ENCODE peak calls at places on chromosome 18, in seven cellular contexts. One of them, this sample, is unnamed.

GRCh38 chr18:25896178-25896780 is 194.1 kb downstream of the SS18 start:
- DNase-seq in BJ: no peak
- DNase-seq in lower leg skin: no peak
- DNase-seq in H9: no peak
- DNase-seq in B cell: peak; percentile 37
- DNase-seq in epithelial cell of esophagus: peak; percentile 51
- DNase-seq in AG09319: peak; percentile 31
- DNase-seq in this sample: peak; percentile 42

GRCh38 chr18:23575309-23575651 is 11.0 kb downstream of the NPC1 start:
- DNase-seq in BJ: no peak
- DNase-seq in lower leg skin: no peak
- DNase-seq in H9: no peak
- DNase-seq in B cell: no peak
- DNase-seq in epithelial cell of esophagus: peak; percentile 47
- DNase-seq in AG09319: no peak
- DNase-seq in this sample: no peak

GRCh38 chr18:54716586-54716985 is 111.7 kb upstream of the RAB27B start:
- DNase-seq in BJ: no peak
- DNase-seq in lower leg skin: no peak
- DNase-seq in H9: no peak
- DNase-seq in B cell: no peak
- DNase-seq in epithelial cell of esophagus: no peak
- DNase-seq in AG09319: no peak
- DNase-seq in this sample: no peak

GRCh38 chr18:31217038-31217437 is 54.4 kb upstream of the DSC1 start:
- DNase-seq in BJ: no peak
- DNase-seq in lower leg skin: no peak
- DNase-seq in H9: no peak
- DNase-seq in B cell: no peak
- DNase-seq in epithelial cell of esophagus: no peak
- DNase-seq in AG09319: no peak
- DNase-seq in this sample: no peak

GRCh38 chr18:62741118-62741566 is 25.8 kb downstream of the PHLPP1 start:
- DNase-seq in BJ: no peak
- DNase-seq in lower leg skin: no peak
- DNase-seq in H9: no peak
- DNase-seq in B cell: no peak
- DNase-seq in epithelial cell of esophagus: peak; percentile 82
- DNase-seq in AG09319: no peak
- DNase-seq in this sample: peak; percentile 88

GRCh38 chr18:32688821-32689220 is 84.0 kb downstream of the KLHL14 start:
- DNase-seq in BJ: no peak
- DNase-seq in lower leg skin: no peak
- DNase-seq in H9: no peak
- DNase-seq in B cell: no peak
- DNase-seq in epithelial cell of esophagus: peak; percentile 63
- DNase-seq in AG09319: no peak
- DNase-seq in this sample: peak; percentile 42

GRCh38 chr18:23136326-23137092 is 1.2 kb downstream of the CABLES1 start:
- DNase-seq in BJ: no peak
- DNase-seq in lower leg skin: peak; percentile 93
- DNase-seq in H9: peak; percentile 41
- DNase-seq in B cell: peak; percentile 52
- DNase-seq in epithelial cell of esophagus: peak; percentile 27
- DNase-seq in AG09319: no peak
- DNase-seq in this sample: no peak

GRCh38 chr18:43692291-43692690 is 415.0 kb upstream of the SYT4 start:
- DNase-seq in BJ: peak; percentile 32
- DNase-seq in lower leg skin: no peak
- DNase-seq in H9: no peak
- DNase-seq in B cell: no peak
- DNase-seq in epithelial cell of esophagus: no peak
- DNase-seq in AG09319: no peak
- DNase-seq in this sample: no peak

GRCh38 chr18:55275042-55275897 is 312.7 kb downstream of the TCF4 start:
- DNase-seq in BJ: no peak
- DNase-seq in lower leg skin: no peak
- DNase-seq in H9: no peak
- DNase-seq in B cell: peak; percentile 42
- DNase-seq in epithelial cell of esophagus: peak; percentile 23
- DNase-seq in AG09319: no peak
- DNase-seq in this sample: peak; percentile 86

GRCh38 chr18:23377669-23378469 is 75.2 kb upstream of the RIOK3 start:
- DNase-seq in BJ: peak; percentile 69
- DNase-seq in lower leg skin: no peak
- DNase-seq in H9: no peak
- DNase-seq in B cell: no peak
- DNase-seq in epithelial cell of esophagus: peak; percentile 91
- DNase-seq in AG09319: peak; percentile 49
- DNase-seq in this sample: peak; percentile 77

GRCh38 chr18:38243291-38243690 is 677.7 kb upstream of the CELF4 start:
- DNase-seq in BJ: no peak
- DNase-seq in lower leg skin: no peak
- DNase-seq in H9: no peak
- DNase-seq in B cell: no peak
- DNase-seq in epithelial cell of esophagus: peak; percentile 48
- DNase-seq in AG09319: no peak
- DNase-seq in this sample: peak; percentile 24

GRCh38 chr18:77113361-77114069 is 19.1 kb downstream of the MBP start:
- DNase-seq in BJ: no peak
- DNase-seq in lower leg skin: peak; percentile 83
- DNase-seq in H9: no peak
- DNase-seq in B cell: no peak
- DNase-seq in epithelial cell of esophagus: no peak
- DNase-seq in AG09319: no peak
- DNase-seq in this sample: no peak

GRCh38 chr18:56285387-56286055 is 352.9 kb downstream of the TXNL1 start:
- DNase-seq in BJ: no peak
- DNase-seq in lower leg skin: no peak
- DNase-seq in H9: no peak
- DNase-seq in B cell: no peak
- DNase-seq in epithelial cell of esophagus: peak; percentile 8
- DNase-seq in AG09319: no peak
- DNase-seq in this sample: peak; percentile 30

GRCh38 chr18:6219116-6219717 is 195.5 kb downstream of the L3MBTL4 start:
- DNase-seq in BJ: no peak
- DNase-seq in lower leg skin: no peak
- DNase-seq in H9: peak; percentile 77
- DNase-seq in B cell: peak; percentile 3
- DNase-seq in epithelial cell of esophagus: no peak
- DNase-seq in AG09319: peak; percentile 14
- DNase-seq in this sample: no peak

GRCh38 chr18:51192026-51192425 is 5.5 kb downstream of the MEX3C start:
- DNase-seq in BJ: no peak
- DNase-seq in lower leg skin: no peak
- DNase-seq in H9: no peak
- DNase-seq in B cell: no peak
- DNase-seq in epithelial cell of esophagus: no peak
- DNase-seq in AG09319: no peak
- DNase-seq in this sample: no peak

GRCh38 chr18:67608909-67609308 is 92.4 kb upstream of the DSEL start:
- DNase-seq in BJ: no peak
- DNase-seq in lower leg skin: no peak
- DNase-seq in H9: no peak
- DNase-seq in B cell: no peak
- DNase-seq in epithelial cell of esophagus: no peak
- DNase-seq in AG09319: no peak
- DNase-seq in this sample: peak; percentile 18

GRCh38 chr18:21194871-21195771 is 46.9 kb upstream of the GREB1L start:
- DNase-seq in BJ: no peak
- DNase-seq in lower leg skin: no peak
- DNase-seq in H9: no peak
- DNase-seq in B cell: peak; percentile 31
- DNase-seq in epithelial cell of esophagus: peak; percentile 52
- DNase-seq in AG09319: peak; percentile 15
- DNase-seq in this sample: peak; percentile 55

GRCh38 chr18:7609617-7610016 is 42.5 kb downstream of the PTPRM start:
- DNase-seq in BJ: no peak
- DNase-seq in lower leg skin: no peak
- DNase-seq in H9: no peak
- DNase-seq in B cell: no peak
- DNase-seq in epithelial cell of esophagus: no peak
- DNase-seq in AG09319: no peak
- DNase-seq in this sample: no peak

GRCh38 chr18:13216732-13217465 is 1.7 kb upstream of the LDLRAD4 start:
- DNase-seq in BJ: no peak
- DNase-seq in lower leg skin: peak; percentile 88
- DNase-seq in H9: no peak
- DNase-seq in B cell: peak; percentile 65
- DNase-seq in epithelial cell of esophagus: no peak
- DNase-seq in AG09319: no peak
- DNase-seq in this sample: no peak
- TF ChIP-seq CTCF in BJ: peak; percentile 1
- TF ChIP-seq CTCF in lower leg skin: no peak
- TF ChIP-seq CTCF in H9: peak; percentile 36
- TF ChIP-seq CTCF in B cell: no peak
- TF ChIP-seq CTCF in epithelial cell of esophagus: no peak
- TF ChIP-seq CTCF in AG09319: no peak
- TF ChIP-seq CTCF in this sample: no peak

GRCh38 chr18:49155410-49155809 is 204.6 kb upstream of the SMAD7 start:
- DNase-seq in BJ: no peak
- DNase-seq in lower leg skin: no peak
- DNase-seq in H9: no peak
- DNase-seq in B cell: no peak
- DNase-seq in epithelial cell of esophagus: peak; percentile 60
- DNase-seq in AG09319: no peak
- DNase-seq in this sample: no peak
- TF ChIP-seq CTCF in BJ: no peak
- TF ChIP-seq CTCF in lower leg skin: no peak
- TF ChIP-seq CTCF in H9: no peak
- TF ChIP-seq CTCF in B cell: no peak
- TF ChIP-seq CTCF in epithelial cell of esophagus: no peak
- TF ChIP-seq CTCF in AG09319: no peak
- TF ChIP-seq CTCF in this sample: no peak

GRCh38 chr18:78743078-78743477 is 236.5 kb upstream of the SALL3 start:
- DNase-seq in BJ: no peak
- DNase-seq in lower leg skin: peak; percentile 42
- DNase-seq in H9: peak; percentile 14
- DNase-seq in B cell: no peak
- DNase-seq in epithelial cell of esophagus: no peak
- DNase-seq in AG09319: no peak
- DNase-seq in this sample: no peak
- TF ChIP-seq CTCF in BJ: no peak
- TF ChIP-seq CTCF in lower leg skin: no peak
- TF ChIP-seq CTCF in H9: no peak
- TF ChIP-seq CTCF in B cell: no peak
- TF ChIP-seq CTCF in epithelial cell of esophagus: no peak
- TF ChIP-seq CTCF in AG09319: no peak
- TF ChIP-seq CTCF in this sample: no peak

GRCh38 chr18:35026407-35027061 is 14.7 kb upstream of the MAPRE2 start:
- DNase-seq in BJ: no peak
- DNase-seq in lower leg skin: no peak
- DNase-seq in H9: peak; percentile 39
- DNase-seq in B cell: peak; percentile 56
- DNase-seq in epithelial cell of esophagus: no peak
- DNase-seq in AG09319: no peak
- DNase-seq in this sample: no peak
- TF ChIP-seq CTCF in BJ: no peak
- TF ChIP-seq CTCF in lower leg skin: no peak
- TF ChIP-seq CTCF in H9: peak; percentile 56
- TF ChIP-seq CTCF in B cell: peak; percentile 60
- TF ChIP-seq CTCF in epithelial cell of esophagus: no peak
- TF ChIP-seq CTCF in AG09319: no peak
- TF ChIP-seq CTCF in this sample: no peak

DNA sequence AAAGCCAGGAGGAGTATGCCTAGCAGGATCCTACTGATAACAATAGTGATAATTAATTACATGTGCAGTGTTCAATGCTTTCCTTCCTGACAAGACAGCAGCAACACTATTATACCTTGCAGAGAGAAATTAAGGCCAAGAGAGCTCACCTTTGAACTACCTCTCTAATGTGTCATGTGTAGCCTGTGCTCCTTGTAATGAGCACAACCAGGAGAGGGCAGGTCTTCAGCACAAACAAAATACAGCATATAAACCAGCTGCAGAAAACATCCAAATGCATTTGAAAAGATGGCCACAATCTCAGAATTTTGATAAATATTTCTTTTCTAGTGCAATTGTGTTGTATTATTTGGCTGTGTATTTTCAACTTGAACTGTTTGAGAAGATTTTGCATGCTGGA is 1425.7 kb downstream of the DSC3 start:
- DNase-seq in BJ: no peak
- DNase-seq in lower leg skin: no peak
- DNase-seq in H9: no peak
- DNase-seq in B cell: no peak
- DNase-seq in epithelial cell of esophagus: peak; percentile 2
- DNase-seq in AG09319: no peak
- DNase-seq in this sample: no peak
- TF ChIP-seq CTCF in BJ: no peak
- TF ChIP-seq CTCF in lower leg skin: no peak
- TF ChIP-seq CTCF in H9: peak; percentile 20
- TF ChIP-seq CTCF in B cell: no peak
- TF ChIP-seq CTCF in epithelial cell of esophagus: no peak
- TF ChIP-seq CTCF in AG09319: no peak
- TF ChIP-seq CTCF in this sample: no peak

GRCh38 chr18:24878289-24878688 is 417.9 kb downstream of the HRH4 start:
- DNase-seq in BJ: no peak
- DNase-seq in lower leg skin: no peak
- DNase-seq in H9: no peak
- DNase-seq in B cell: peak; percentile 59
- DNase-seq in epithelial cell of esophagus: peak; percentile 39
- DNase-seq in AG09319: peak; percentile 45
- DNase-seq in this sample: peak; percentile 22
- TF ChIP-seq CTCF in BJ: peak; percentile 50
- TF ChIP-seq CTCF in lower leg skin: no peak
- TF ChIP-seq CTCF in H9: peak; percentile 77
- TF ChIP-seq CTCF in B cell: peak; percentile 72
- TF ChIP-seq CTCF in epithelial cell of esophagus: peak; percentile 38
- TF ChIP-seq CTCF in AG09319: peak; percentile 57
- TF ChIP-seq CTCF in this sample: no peak

DNA sequence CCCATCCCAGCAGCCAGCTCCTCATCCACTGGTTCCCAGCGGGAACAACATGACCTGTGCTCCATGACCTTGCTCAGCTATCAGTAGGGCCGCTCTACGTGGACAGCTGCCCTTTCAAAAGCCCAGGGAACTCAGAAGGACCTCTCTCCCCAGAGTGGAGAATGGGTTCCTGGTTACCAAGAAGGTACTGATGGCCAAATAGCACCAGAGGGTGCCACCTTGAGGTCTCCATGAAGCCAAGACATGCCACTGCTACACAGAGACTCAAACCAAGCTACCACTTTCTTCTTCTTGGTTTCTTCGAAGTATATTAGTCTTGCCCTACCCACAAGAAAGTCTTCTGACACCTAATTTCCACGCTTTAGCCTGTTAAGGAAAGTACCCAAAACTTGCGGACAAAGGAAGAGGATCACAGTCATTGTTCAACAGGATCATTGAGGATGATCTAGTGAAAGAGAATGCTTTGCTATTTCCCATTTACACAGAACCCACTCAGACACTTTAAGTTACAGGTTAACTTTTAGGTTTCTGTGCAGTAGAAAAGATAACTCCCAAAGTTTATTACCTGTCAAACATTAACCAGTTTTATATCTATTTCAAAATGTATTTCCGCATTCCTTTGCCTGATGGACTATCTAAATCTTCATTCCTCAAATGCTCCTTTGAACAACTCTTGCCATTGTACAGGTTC is 102.3 kb downstream of the ALPK2 start:
- DNase-seq in BJ: no peak
- DNase-seq in lower leg skin: no peak
- DNase-seq in H9: no peak
- DNase-seq in B cell: no peak
- DNase-seq in epithelial cell of esophagus: no peak
- DNase-seq in AG09319: no peak
- DNase-seq in this sample: no peak
- TF ChIP-seq CTCF in BJ: no peak
- TF ChIP-seq CTCF in lower leg skin: no peak
- TF ChIP-seq CTCF in H9: no peak
- TF ChIP-seq CTCF in B cell: no peak
- TF ChIP-seq CTCF in epithelial cell of esophagus: no peak
- TF ChIP-seq CTCF in AG09319: no peak
- TF ChIP-seq CTCF in this sample: no peak